ENCODE peak calls at places on chromosomes 6 and 20, in eight cellular contexts. G is brain microvascular endothelial cell; F is IMR-90; I is esophagus muscularis mucosa; A is NCI-H1092 treated with DMSO at 0.1 percent for 48 hours; T is activated effector memory CD4-positive, alpha-beta T cell treated with anti-CD3 and anti-CD28 coated beads, Interleukin-2, amount 50 U/mL, for 16 hours; U is T-helper 1 cell; D is lung microvascular endothelial cell. P is an unnamed sample.

GRCh38 chr6:144657691-144658090 is 372.6 kb downstream of the UTRN start:
- DNase-seq in G (peak; percentile 53), A (peak; percentile 9), F (no peak), T (no peak), D (no peak), I (no peak), U (no peak), P (no peak)

GRCh38 chr6:146693342-146693741 is 94.6 kb downstream of the ADGB start:
- DNase-seq in G (no peak), U (no peak), A (no peak), D (no peak), T (no peak), I (no peak), F (no peak), P (no peak)

GRCh38 chr6:40845588-40845987 is 193.4 kb downstream of the UNC5CL start:
- DNase-seq in D (peak; percentile 66), G (peak; percentile 53), I (no peak), A (peak; percentile 21), F (peak; percentile 37), T (no peak), U (no peak), P (no peak)

GRCh38 chr20:32278199-32278643 is 770 bp downstream of the KIF3B start:
- DNase-seq in G (peak; percentile 3), T (peak; percentile 66), D (no peak), I (no peak), F (peak; percentile 17), A (no peak), U (no peak), P (no peak)

GRCh38 chr20:37365760-37366638 is 20.1 kb downstream of the SRC start:
- DNase-seq in G (no peak), U (no peak), T (no peak), F (no peak), D (no peak), A (no peak), I (no peak), P (no peak)

GRCh38 chr6:1713016-1713600 is 103.4 kb downstream of the FOXC1 start:
- DNase-seq in F (no peak), A (no peak), I (no peak), D (no peak), U (no peak), G (no peak), T (no peak), P (no peak)

GRCh38 chr20:50513169-50514034 is 3.2 kb downstream of the PTPN1 start:
- DNase-seq in I (no peak), F (peak; percentile 80), A (no peak), U (no peak), G (no peak), D (peak; percentile 46), T (no peak), P (no peak)

GRCh38 chr6:46014511-46015118 is 1.0 kb downstream of the CLIC5 start:
- DNase-seq in U (peak; percentile 10), I (no peak), G (no peak), F (no peak), T (peak; percentile 77), D (no peak), A (no peak), P (peak; percentile 56)

GRCh38 chr20:50721881-50722281 is 9.5 kb upstream of the PARD6B start:
- DNase-seq in T (no peak), U (no peak), I (no peak), F (no peak), D (no peak), A (no peak), G (peak; percentile 9), P (no peak)